ENCODE peak calls at places on chromosome 12, in five cellular contexts. J, L, V, B and Q are unnamed samples.

GRCh38 chr12:50615534-50616296 is 110.9 kb downstream of the DIP2B start:
- DNase-seq in J (no peak), L (no peak), V (no peak), B (no peak), Q (no peak)

GRCh38 chr12:122355702-122356101 is 66.8 kb downstream of the CLIP1 start:
- DNase-seq in J (no peak), L (no peak), V (no peak), B (no peak), Q (no peak)

GRCh38 chr12:11652351-11653040 is 3.0 kb downstream of the ETV6 start:
- DNase-seq in J (no peak), L (no peak), V (no peak), B (no peak), Q (no peak)

GRCh38 chr12:31407562-31407961 is 81.6 kb upstream of the SINHCAF start:
- DNase-seq in J (no peak), L (no peak), V (no peak), B (no peak), Q (no peak)

GRCh38 chr12:91687052-91688017 is 458.3 kb downstream of the BTG1 start:
- DNase-seq in J (no peak), L (no peak), V (no peak), B (no peak), Q (no peak)

GRCh38 chr12:105214670-105215375 is 21.2 kb downstream of the APPL2 start:
- DNase-seq in J (no peak), L (peak), V (no peak), B (no peak), Q (peak)

GRCh38 chr12:99852666-99853065 is 132.1 kb downstream of the ANKS1B start:
- DNase-seq in J (no peak), L (no peak), V (no peak), B (no peak), Q (no peak)

GRCh38 chr12:53049582-53050318 is at the start of gene TNS2:
- DNase-seq in J (peak), L (peak), V (no peak), B (peak), Q (peak)

GRCh38 chr12:65536876-65537661 is 258.6 kb downstream of the MSRB3 start:
- DNase-seq in J (no peak), L (no peak), V (peak), B (no peak), Q (peak)

GRCh38 chr12:132355742-132356681 is 26.6 kb upstream of the GALNT9 start:
- DNase-seq in J (peak), L (no peak), V (no peak), B (no peak), Q (no peak)

GRCh38 chr12:124498870-124499753 is 68.3 kb downstream of the NCOR2 start:
- DNase-seq in J (no peak), L (no peak), V (no peak), B (no peak), Q (peak)

GRCh38 chr12:132171293-132171967 is 27.2 kb downstream of the NOC4L start:
- DNase-seq in J (peak), L (no peak), V (no peak), B (peak), Q (no peak)

GRCh38 chr12:13211191-13211858 is 14.8 kb downstream of the EMP1 start:
- DNase-seq in J (no peak), L (no peak), V (no peak), B (no peak), Q (no peak)

GRCh38 chr12:123398918-123399617 is 15.1 kb downstream of the KMT5A start:
- DNase-seq in J (no peak), L (no peak), V (no peak), B (peak), Q (no peak)
- H3K4me3 ChIP-seq in J (no peak), L (no peak), V (no peak), B (peak), Q (no peak)

GRCh38 chr12:71661977-71662522 is 1.6 kb downstream of the ZFC3H1 start:
- DNase-seq in J (no peak), L (no peak), V (no peak), B (no peak), Q (peak)
- H3K4me3 ChIP-seq in J (peak), L (peak), V (peak), B (peak), Q (peak)

GRCh38 chr12:116759783-116760581 is 21.9 kb downstream of the RNFT2 start:
- DNase-seq in J (peak), L (no peak), V (no peak), B (peak), Q (peak)
- H3K4me3 ChIP-seq in J (no peak), L (no peak), V (no peak), B (peak), Q (no peak)

GRCh38 chr12:3293013-3293412 is 198.0 kb upstream of the PRMT8 start:
- DNase-seq in J (no peak), L (no peak), V (no peak), B (no peak), Q (no peak)

GRCh38 chr12:3293446-3294161 is 197.4 kb upstream of the PRMT8 start:
- DNase-seq in J (no peak), L (no peak), V (no peak), B (no peak), Q (peak)

GRCh38 chr12:3295225-3295624 is 195.8 kb upstream of the PRMT8 start:
- DNase-seq in J (no peak), L (no peak), V (no peak), B (no peak), Q (no peak)

GRCh38 chr12:3295648-3296408 is 195.2 kb upstream of the PRMT8 start:
- DNase-seq in J (no peak), L (no peak), V (no peak), B (peak), Q (peak)

GRCh38 chr12:3294481-3294911 is 196.5 kb upstream of the PRMT8 start:
- DNase-seq in J (no peak), L (no peak), V (no peak), B (no peak), Q (no peak)
- H3K4me3 ChIP-seq in J (no peak), L (no peak), V (no peak), B (no peak), Q (no peak)

GRCh38 chr12:109916045-109916444 is 16.0 kb downstream of the TCHP start:
- DNase-seq in J (no peak), L (no peak), V (no peak), B (no peak), Q (no peak)
- H3K4me3 ChIP-seq in J (no peak), L (no peak), V (no peak), B (no peak), Q (no peak)

GRCh38 chr12:45732250-45732649 is 2.7 kb downstream of the ARID2 start:
- DNase-seq in J (no peak), L (no peak), V (no peak), B (no peak), Q (no peak)
- H3K4me3 ChIP-seq in J (peak), L (peak), V (peak), B (peak), Q (peak)